ENCODE peak calls at places on chromosome 1, in nine cellular contexts. O is fibroblast of lung; R is A673; E is upper lobe of right lung; K is OCI-LY7; J is astrocyte; N is CD8-positive, alpha-beta memory T cell; T is foreskin keratinocyte; S is CD8-positive, alpha-beta T cell. H is an unnamed sample.
A peak's percentile ranks its signal among the peaks of the same experiment; 100 is the strongest.

GRCh38 chr1:17958704-17959103 is 148.9 kb upstream of the IGSF21 start:
- DNase-seq in T (no peak), O (no peak), R (no peak), N (no peak), J (no peak), K (peak; percentile 9), S (no peak), E (no peak), H (peak; percentile 31)

GRCh38 chr1:37258068-37258467 is 216.3 kb upstream of the ZC3H12A start:
- DNase-seq in E (no peak), T (no peak), R (no peak), J (no peak), N (no peak), S (no peak), O (no peak), K (no peak), H (no peak)

GRCh38 chr1:91884459-91885290 is 1.3 kb downstream of the TGFBR3 start:
- DNase-seq in J (no peak), R (peak; percentile 29), E (peak; percentile 70), K (no peak), S (no peak), N (peak; percentile 29), O (peak; percentile 46), T (peak; percentile 37), H (peak; percentile 27)

GRCh38 chr1:6028042-6028895 is 17.4 kb upstream of the KCNAB2 start:
- DNase-seq in E (peak; percentile 76), N (peak; percentile 35), S (peak; percentile 55), T (no peak), K (no peak), R (peak; percentile 27), O (no peak), J (no peak), H (no peak)

GRCh38 chr1:167455786-167456446 is 62.4 kb downstream of the CD247 start:
- DNase-seq in N (peak; percentile 43), T (no peak), S (no peak), E (no peak), R (peak; percentile 24), O (peak; percentile 4), K (no peak), J (no peak), H (peak; percentile 45)

GRCh38 chr1:232925421-232926202 is 24.8 kb upstream of the NTPCR start:
- DNase-seq in O (no peak), N (no peak), S (no peak), K (no peak), E (no peak), J (no peak), T (no peak), R (peak; percentile 59), H (no peak)

GRCh38 chr1:32500387-32501209 is 35.7 kb downstream of the ZBTB8B start:
- DNase-seq in N (no peak), K (peak; percentile 21), R (peak; percentile 80), S (no peak), J (peak; percentile 29), O (peak; percentile 49), T (peak; percentile 36), E (peak; percentile 90), H (peak; percentile 73)

GRCh38 chr1:197180252-197180878 is 33.9 kb upstream of the ASPM start:
- DNase-seq in T (peak; percentile 69), R (peak; percentile 64), E (no peak), O (peak; percentile 74), K (peak; percentile 52), S (no peak), N (no peak), J (peak; percentile 59), H (peak; percentile 56)

GRCh38 chr1:34398916-34399275 is 222.2 kb downstream of the C1orf94 start:
- DNase-seq in N (no peak), K (no peak), T (no peak), S (no peak), O (no peak), J (no peak), E (no peak), R (no peak), H (peak; percentile 40)

GRCh38 chr1:108560430-108561144 is 687 bp downstream of the EEIG2 start:
- DNase-seq in K (peak; percentile 81), E (peak; percentile 66), O (peak; percentile 42), R (peak; percentile 78), S (peak; percentile 21), T (peak; percentile 36), N (peak; percentile 29), J (peak; percentile 57), H (peak; percentile 88)

GRCh38 chr1:109823543-109824348 is 60.0 kb upstream of the EPS8L3 start:
- DNase-seq in T (no peak), R (no peak), N (no peak), S (no peak), O (peak; percentile 61), E (peak; percentile 70), K (no peak), J (peak; percentile 55), H (peak; percentile 37)
- H3K4me1 ChIP-seq in T (no peaks in the 10 kb centered on the region), R (no peaks in the 10 kb centered on the region), N (peaks cover 33% of the 10 kb centered on the region), S (no peaks in the 10 kb centered on the region), O (peaks cover 36% of the 10 kb centered on the region), E (peaks cover 69% of the 10 kb centered on the region), K (peaks cover 6% of the 10 kb centered on the region), J (peaks cover 28% of the 10 kb centered on the region), H (peaks cover 3% of the 10 kb centered on the region)

DNA sequence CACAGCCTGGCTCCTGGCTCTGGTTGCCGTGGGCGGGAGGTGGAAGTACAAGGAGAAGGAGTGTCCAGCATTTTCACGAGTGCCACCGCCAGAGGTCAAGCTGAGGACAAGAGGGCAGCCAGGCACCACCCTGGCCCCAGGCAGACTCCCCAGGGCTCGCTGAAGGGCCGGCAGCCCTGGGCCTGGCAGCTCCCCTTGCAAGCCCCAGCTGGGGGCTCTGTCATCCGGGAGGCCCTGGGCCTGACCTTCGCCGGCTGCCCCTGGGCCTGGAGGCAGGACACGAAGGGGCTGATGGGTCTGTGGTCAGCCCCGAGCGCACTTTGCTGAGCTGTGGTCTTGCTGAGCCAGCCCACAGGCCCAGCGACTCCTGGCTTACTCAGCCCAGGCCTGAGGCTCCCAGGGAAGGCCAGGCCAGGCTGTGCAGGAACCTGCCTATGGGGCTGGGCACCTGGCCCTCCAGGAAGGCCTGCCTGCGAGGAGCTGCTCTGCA is 74.9 kb downstream of the MORN1 start:
- DNase-seq in J (peak; percentile 43), R (no peak), T (no peak), S (no peak), K (no peak), E (no peak), O (no peak), N (no peak), H (no peak)
- H3K4me1 ChIP-seq in J (peaks cover 17% of the 10 kb centered on the region), R (peaks cover 61% of the 10 kb centered on the region), T (no peaks in the 10 kb centered on the region), S (peaks cover 74% of the 10 kb centered on the region), K (peaks cover 3% of the 10 kb centered on the region), E (peaks cover 48% of the 10 kb centered on the region), O (peaks cover 17% of the 10 kb centered on the region), N (peaks cover 44% of the 10 kb centered on the region), H (peaks cover 3% of the 10 kb centered on the region)

GRCh38 chr1:94864821-94865220 is 44.7 kb downstream of the SLC44A3 start:
- DNase-seq in R (no peak), E (no peak), J (no peak), N (no peak), O (peak; percentile 65), K (no peak), S (no peak), T (no peak), H (no peak)

GRCh38 chr1:94863919-94864318 is 43.8 kb downstream of the SLC44A3 start:
- DNase-seq in E (no peak), N (no peak), O (peak; percentile 88), R (peak; percentile 22), J (peak; percentile 95), T (peak; percentile 87), S (no peak), K (no peak), H (peak; percentile 78)

GRCh38 chr1:94863297-94863911 is 43.2 kb downstream of the SLC44A3 start:
- DNase-seq in T (peak; percentile 77), O (peak; percentile 82), R (no peak), J (peak; percentile 94), K (no peak), S (no peak), E (no peak), N (no peak), H (no peak)

GRCh38 chr1:94865369-94865768 is 45.2 kb downstream of the SLC44A3 start:
- DNase-seq in O (peak; percentile 72), R (no peak), T (peak; percentile 37), K (no peak), E (no peak), S (no peak), J (peak; percentile 84), N (no peak), H (no peak)

GRCh38 chr1:94862718-94863117 is 42.6 kb downstream of the SLC44A3 start:
- DNase-seq in T (peak; percentile 94), O (no peak), E (no peak), K (no peak), N (no peak), R (no peak), S (no peak), J (no peak), H (no peak)
- H3K4me1 ChIP-seq in T (peaks cover 36% of the 10 kb centered on the region), O (peaks cover 32% of the 10 kb centered on the region), E (peaks cover 27% of the 10 kb centered on the region), K (no peaks in the 10 kb centered on the region), N (no peaks in the 10 kb centered on the region), R (peaks cover 6% of the 10 kb centered on the region), S (no peaks in the 10 kb centered on the region), J (peaks cover 51% of the 10 kb centered on the region), H (peaks cover 11% of the 10 kb centered on the region)

GRCh38 chr1:41864471-41865040 is 54.2 kb downstream of the HIVEP3 start:
- DNase-seq in K (no peak), N (no peak), R (no peak), T (no peak), S (no peak), E (no peak), J (peak; percentile 66), O (no peak), H (peak; percentile 78)

GRCh38 chr1:41861509-41862410 is 57.0 kb downstream of the HIVEP3 start:
- DNase-seq in N (no peak), J (peak; percentile 42), S (no peak), E (no peak), R (peak; percentile 53), K (no peak), O (no peak), T (no peak), H (no peak)

GRCh38 chr1:41860771-41861170 is 58.0 kb downstream of the HIVEP3 start:
- DNase-seq in O (no peak), S (no peak), T (no peak), N (no peak), K (no peak), R (no peak), E (no peak), J (no peak), H (no peak)

GRCh38 chr1:41863683-41864082 is 55.0 kb downstream of the HIVEP3 start:
- DNase-seq in T (no peak), S (no peak), O (no peak), E (no peak), J (no peak), R (no peak), K (no peak), N (no peak), H (no peak)

DNA sequence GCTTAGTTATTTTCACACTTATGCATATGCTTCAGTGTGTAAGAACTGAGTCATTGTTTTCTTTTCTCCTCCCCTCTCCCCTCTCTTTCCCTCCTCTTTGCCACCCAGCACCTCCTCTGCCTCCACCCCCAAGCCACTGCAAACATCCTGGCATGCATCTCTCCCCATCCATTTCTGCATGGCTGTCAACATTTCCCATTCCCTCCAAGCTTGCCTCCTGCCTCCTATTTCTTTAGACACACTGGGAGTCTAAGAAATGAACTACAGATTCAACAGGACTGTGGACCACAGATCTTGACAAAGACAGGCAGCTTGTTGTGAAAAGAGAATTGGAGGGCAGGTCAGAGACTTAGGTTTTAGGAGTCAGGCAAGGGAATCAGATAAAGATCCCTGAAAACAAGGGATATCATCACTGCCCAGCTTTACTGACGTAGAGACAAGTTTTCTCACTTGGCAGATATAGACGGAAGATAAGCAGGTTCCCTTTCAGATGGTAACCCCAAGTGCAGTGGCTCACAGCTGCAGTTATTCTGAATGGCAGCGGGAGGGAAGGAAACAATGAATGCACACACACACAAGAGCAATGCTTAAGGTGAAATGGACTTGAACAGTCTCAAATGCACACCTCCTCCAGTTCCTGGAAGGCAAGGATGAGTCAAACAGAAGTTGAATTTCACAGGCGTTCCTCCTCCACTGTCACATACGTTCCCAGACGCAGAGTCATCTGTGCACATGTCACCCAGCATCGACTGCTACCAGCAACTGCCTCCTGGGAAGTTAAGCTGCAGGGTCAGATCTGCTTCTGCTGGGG is 56.1 kb downstream of the HIVEP3 start:
- DNase-seq in T (peak; percentile 93), E (no peak), N (no peak), S (no peak), K (no peak), O (peak; percentile 70), R (peak; percentile 33), J (peak; percentile 98), H (peak; percentile 44)
- H3K4me1 ChIP-seq in T (peaks cover 13% of the 10 kb centered on the region), E (no peaks in the 10 kb centered on the region), N (peaks cover 7% of the 10 kb centered on the region), S (peaks cover 3% of the 10 kb centered on the region), K (no peaks in the 10 kb centered on the region), O (peaks cover 7% of the 10 kb centered on the region), R (peaks cover 16% of the 10 kb centered on the region), J (peaks cover 52% of the 10 kb centered on the region), H (peaks cover 12% of the 10 kb centered on the region)